ENCODE peak calls at places on chromosome 6, in ten cellular contexts. One of them, this sample, is unnamed.

GRCh38 chr6:135088232-135088760 is 33.7 kb upstream of the HBS1L start:
- DNase-seq in A549: no peak
- DNase-seq in fibroblast of the aortic adventitia: no peak
- DNase-seq in hepatocyte: no peak
- DNase-seq in naive thymus-derived CD4-positive, alpha-beta T cell: no peak
- DNase-seq in iPS DF 6.9: no peak
- DNase-seq in SJSA1: no peak
- DNase-seq in AG04450: no peak
- DNase-seq in pancreas: no peak
- DNase-seq in aorta: no peak
- DNase-seq in this sample: no peak

GRCh38 chr6:161683400-161683799 is 409.5 kb upstream of the AGPAT4 start:
- DNase-seq in A549: no peak
- DNase-seq in fibroblast of the aortic adventitia: no peak
- DNase-seq in hepatocyte: no peak
- DNase-seq in naive thymus-derived CD4-positive, alpha-beta T cell: no peak
- DNase-seq in iPS DF 6.9: no peak
- DNase-seq in SJSA1: no peak
- DNase-seq in AG04450: no peak
- DNase-seq in pancreas: peak
- DNase-seq in aorta: no peak
- DNase-seq in this sample: no peak

GRCh38 chr6:32149577-32149845 is 2.2 kb downstream of the PRRT1 start:
- DNase-seq in A549: no peak
- DNase-seq in fibroblast of the aortic adventitia: no peak
- DNase-seq in hepatocyte: no peak
- DNase-seq in naive thymus-derived CD4-positive, alpha-beta T cell: no peak
- DNase-seq in iPS DF 6.9: no peak
- DNase-seq in SJSA1: no peak
- DNase-seq in AG04450: no peak
- DNase-seq in pancreas: no peak
- DNase-seq in aorta: peak
- DNase-seq in this sample: no peak

GRCh38 chr6:164756142-164756541 is 553.3 kb downstream of the C6orf118 start:
- DNase-seq in A549: no peak
- DNase-seq in fibroblast of the aortic adventitia: no peak
- DNase-seq in hepatocyte: no peak
- DNase-seq in naive thymus-derived CD4-positive, alpha-beta T cell: no peak
- DNase-seq in iPS DF 6.9: no peak
- DNase-seq in SJSA1: no peak
- DNase-seq in AG04450: no peak
- DNase-seq in pancreas: no peak
- DNase-seq in aorta: no peak
- DNase-seq in this sample: no peak

GRCh38 chr6:4345543-4345942 is 210.2 kb upstream of the ECI2 start:
- DNase-seq in A549: no peak
- DNase-seq in fibroblast of the aortic adventitia: no peak
- DNase-seq in hepatocyte: no peak
- DNase-seq in naive thymus-derived CD4-positive, alpha-beta T cell: no peak
- DNase-seq in iPS DF 6.9: no peak
- DNase-seq in SJSA1: no peak
- DNase-seq in AG04450: no peak
- DNase-seq in pancreas: no peak
- DNase-seq in aorta: no peak
- DNase-seq in this sample: no peak

GRCh38 chr6:91660893-91661292 is 1074.0 kb upstream of the MAP3K7 start:
- DNase-seq in A549: no peak
- DNase-seq in fibroblast of the aortic adventitia: no peak
- DNase-seq in hepatocyte: no peak
- DNase-seq in naive thymus-derived CD4-positive, alpha-beta T cell: no peak
- DNase-seq in iPS DF 6.9: no peak
- DNase-seq in SJSA1: no peak
- DNase-seq in AG04450: no peak
- DNase-seq in pancreas: no peak
- DNase-seq in aorta: no peak
- DNase-seq in this sample: no peak

GRCh38 chr6:105680131-105680530 is 277.2 kb upstream of the PREP start:
- DNase-seq in A549: no peak
- DNase-seq in fibroblast of the aortic adventitia: no peak
- DNase-seq in hepatocyte: no peak
- DNase-seq in naive thymus-derived CD4-positive, alpha-beta T cell: no peak
- DNase-seq in iPS DF 6.9: no peak
- DNase-seq in SJSA1: no peak
- DNase-seq in AG04450: no peak
- DNase-seq in pancreas: no peak
- DNase-seq in aorta: no peak
- DNase-seq in this sample: no peak

GRCh38 chr6:131268303-131268702 is 133.0 kb downstream of the AKAP7 start:
- DNase-seq in A549: no peak
- DNase-seq in fibroblast of the aortic adventitia: no peak
- DNase-seq in hepatocyte: no peak
- DNase-seq in naive thymus-derived CD4-positive, alpha-beta T cell: no peak
- DNase-seq in iPS DF 6.9: no peak
- DNase-seq in SJSA1: no peak
- DNase-seq in AG04450: no peak
- DNase-seq in pancreas: no peak
- DNase-seq in aorta: no peak
- DNase-seq in this sample: no peak

GRCh38 chr6:168791916-168792315 is 350.9 kb downstream of the SMOC2 start:
- DNase-seq in A549: no peak
- DNase-seq in fibroblast of the aortic adventitia: no peak
- DNase-seq in hepatocyte: no peak
- DNase-seq in naive thymus-derived CD4-positive, alpha-beta T cell: no peak
- DNase-seq in iPS DF 6.9: no peak
- DNase-seq in SJSA1: no peak
- DNase-seq in AG04450: no peak
- DNase-seq in pancreas: no peak
- DNase-seq in aorta: no peak
- DNase-seq in this sample: no peak

DNA sequence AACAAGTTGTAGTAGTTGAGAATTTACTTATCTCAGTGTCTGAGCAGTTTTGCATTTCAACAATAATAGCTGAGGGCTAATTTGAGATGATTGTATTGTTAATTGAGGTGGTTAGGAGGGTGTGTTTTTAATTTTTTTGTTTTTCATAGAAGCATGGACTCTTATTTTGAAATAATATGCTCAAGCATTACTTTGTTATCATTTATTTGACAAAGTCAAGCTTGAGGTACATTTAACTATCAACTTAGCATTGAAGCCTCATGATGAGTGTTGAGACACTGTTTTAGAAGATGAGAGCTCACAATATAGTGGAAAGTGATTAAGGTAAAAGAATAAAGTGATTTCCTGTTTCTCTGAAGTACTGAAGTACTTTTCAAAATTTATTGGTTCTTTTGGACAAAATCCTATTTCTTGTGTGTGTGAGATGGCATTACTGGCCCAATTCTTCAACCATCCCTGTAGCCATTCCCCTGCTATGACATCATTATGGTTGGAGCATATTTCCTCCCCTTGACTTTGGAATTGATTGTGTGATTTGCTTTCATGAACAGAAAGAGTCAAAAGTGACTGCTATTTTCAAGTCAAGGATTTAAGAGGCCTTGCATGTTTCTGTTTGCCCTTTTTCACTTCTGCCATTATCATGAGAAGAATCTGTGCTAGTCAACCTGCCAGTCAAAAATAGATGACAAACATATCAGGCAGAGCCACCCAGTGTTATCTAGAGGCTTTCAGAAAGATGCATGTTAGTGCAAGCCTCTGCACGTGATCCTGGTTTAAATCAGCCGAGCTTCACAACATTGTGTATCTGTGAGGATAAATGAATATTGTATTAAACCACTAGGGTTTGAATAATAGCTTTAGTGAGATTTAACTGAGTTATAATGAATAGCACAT is 1112.3 kb upstream of the CITED2 start:
- DNase-seq in A549: no peak
- DNase-seq in fibroblast of the aortic adventitia: peak
- DNase-seq in hepatocyte: no peak
- DNase-seq in naive thymus-derived CD4-positive, alpha-beta T cell: no peak
- DNase-seq in iPS DF 6.9: no peak
- DNase-seq in SJSA1: peak
- DNase-seq in AG04450: no peak
- DNase-seq in pancreas: no peak
- DNase-seq in aorta: no peak
- DNase-seq in this sample: no peak
- H3K4me3 ChIP-seq in A549: no peak
- H3K4me3 ChIP-seq in fibroblast of the aortic adventitia: no peak
- H3K4me3 ChIP-seq in hepatocyte: no peak
- H3K4me3 ChIP-seq in naive thymus-derived CD4-positive, alpha-beta T cell: no peak
- H3K4me3 ChIP-seq in iPS DF 6.9: no peak
- H3K4me3 ChIP-seq in SJSA1: no peak
- H3K4me3 ChIP-seq in AG04450: no peak
- H3K4me3 ChIP-seq in pancreas: no peak
- H3K4me3 ChIP-seq in aorta: no peak
- H3K4me3 ChIP-seq in this sample: no peak

GRCh38 chr6:1314617-1315016 is 2.7 kb downstream of the FOXQ1 start:
- DNase-seq in A549: no peak
- DNase-seq in fibroblast of the aortic adventitia: no peak
- DNase-seq in hepatocyte: no peak
- DNase-seq in naive thymus-derived CD4-positive, alpha-beta T cell: no peak
- DNase-seq in iPS DF 6.9: no peak
- DNase-seq in SJSA1: no peak
- DNase-seq in AG04450: no peak
- DNase-seq in pancreas: no peak
- DNase-seq in aorta: no peak
- DNase-seq in this sample: no peak
- H3K4me3 ChIP-seq in A549: peak
- H3K4me3 ChIP-seq in fibroblast of the aortic adventitia: no peak
- H3K4me3 ChIP-seq in hepatocyte: peak
- H3K4me3 ChIP-seq in naive thymus-derived CD4-positive, alpha-beta T cell: no peak
- H3K4me3 ChIP-seq in iPS DF 6.9: no peak
- H3K4me3 ChIP-seq in SJSA1: no peak
- H3K4me3 ChIP-seq in AG04450: no peak
- H3K4me3 ChIP-seq in pancreas: peak
- H3K4me3 ChIP-seq in aorta: no peak
- H3K4me3 ChIP-seq in this sample: no peak

DNA sequence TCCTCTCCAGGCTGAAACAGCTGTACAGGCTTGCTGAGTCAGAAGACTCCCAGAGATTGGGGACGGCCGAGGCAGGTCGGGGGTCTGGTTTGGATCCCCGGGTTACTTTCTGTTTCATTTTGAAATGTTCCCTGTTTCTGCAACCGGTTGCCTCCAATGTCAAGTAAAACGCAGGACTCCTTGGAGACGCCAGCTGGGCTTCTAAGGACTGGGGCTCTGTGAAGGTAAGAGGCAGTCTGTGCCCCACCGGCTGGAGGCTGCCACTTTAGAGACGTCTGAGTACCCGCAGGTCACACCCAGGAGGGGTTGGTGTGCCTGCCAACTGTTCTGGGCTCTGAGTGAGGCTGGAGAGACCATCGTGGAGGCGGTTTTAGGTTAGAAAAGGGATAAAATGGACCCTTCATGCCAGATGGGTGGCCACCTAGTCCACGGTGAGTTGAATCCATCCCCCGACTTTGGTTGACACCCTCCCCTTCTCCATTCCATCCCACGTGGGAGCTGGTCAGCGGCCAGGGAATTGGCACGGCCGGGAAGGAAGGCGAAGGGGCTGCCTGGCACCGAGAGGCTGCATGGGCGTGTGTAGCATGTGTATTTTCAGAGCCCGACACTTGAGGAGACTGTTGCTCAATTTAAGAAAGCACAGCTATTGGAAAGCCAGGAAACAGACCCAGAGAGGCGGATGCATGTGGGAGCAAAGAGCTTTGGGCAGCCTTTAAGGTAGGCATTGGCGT is 240.9 kb downstream of the PHACTR1 start:
- DNase-seq in A549: peak
- DNase-seq in fibroblast of the aortic adventitia: peak
- DNase-seq in hepatocyte: peak
- DNase-seq in naive thymus-derived CD4-positive, alpha-beta T cell: no peak
- DNase-seq in iPS DF 6.9: no peak
- DNase-seq in SJSA1: peak
- DNase-seq in AG04450: peak
- DNase-seq in pancreas: peak
- DNase-seq in aorta: peak
- DNase-seq in this sample: peak
- H3K4me3 ChIP-seq in A549: peak
- H3K4me3 ChIP-seq in fibroblast of the aortic adventitia: peak
- H3K4me3 ChIP-seq in hepatocyte: peak
- H3K4me3 ChIP-seq in naive thymus-derived CD4-positive, alpha-beta T cell: peak
- H3K4me3 ChIP-seq in iPS DF 6.9: no peak
- H3K4me3 ChIP-seq in SJSA1: peak
- H3K4me3 ChIP-seq in AG04450: peak
- H3K4me3 ChIP-seq in pancreas: peak
- H3K4me3 ChIP-seq in aorta: peak
- H3K4me3 ChIP-seq in this sample: peak

GRCh38 chr6:125104425-125104824 is 49.1 kb upstream of the TPD52L1 start:
- DNase-seq in A549: no peak
- DNase-seq in fibroblast of the aortic adventitia: peak
- DNase-seq in hepatocyte: no peak
- DNase-seq in naive thymus-derived CD4-positive, alpha-beta T cell: no peak
- DNase-seq in iPS DF 6.9: no peak
- DNase-seq in SJSA1: peak
- DNase-seq in AG04450: peak
- DNase-seq in pancreas: no peak
- DNase-seq in aorta: no peak
- DNase-seq in this sample: peak
- H3K4me3 ChIP-seq in A549: no peak
- H3K4me3 ChIP-seq in fibroblast of the aortic adventitia: no peak
- H3K4me3 ChIP-seq in hepatocyte: no peak
- H3K4me3 ChIP-seq in naive thymus-derived CD4-positive, alpha-beta T cell: no peak
- H3K4me3 ChIP-seq in iPS DF 6.9: no peak
- H3K4me3 ChIP-seq in SJSA1: no peak
- H3K4me3 ChIP-seq in AG04450: no peak
- H3K4me3 ChIP-seq in pancreas: no peak
- H3K4me3 ChIP-seq in aorta: no peak
- H3K4me3 ChIP-seq in this sample: no peak

This sample was measured in cardiac muscle cell.